ENCODE peak calls at places on chromosomes 12 and 14, in six cellular contexts. E is Calu3, M is A549, L is pancreas, S is AG04450, K is MCF 10A. J is an unnamed sample.

GRCh38 chr12:132007041-132007440 is 57.3 kb downstream of the EP400 start:
- DNase-seq in E (no peak), M (no peak), L (no peak), S (no peak), K (no peak), J (no peak)

GRCh38 chr14:104968541-104969401 is 9.4 kb downstream of the AHNAK2 start:
- DNase-seq in E (no peak), M (peak; percentile 79), L (no peak), S (no peak), K (peak; percentile 74), J (no peak)

GRCh38 chr12:124916370-124917134 is 2.1 kb upstream of the UBC start:
- DNase-seq in E (peak; percentile 82), M (peak; percentile 96), L (peak; percentile 68), S (no peak), K (peak; percentile 92), J (peak; percentile 70)

GRCh38 chr12:28057856-28058615 is 85.5 kb upstream of the PTHLH start:
- DNase-seq in E (peak; percentile 3), M (no peak), L (no peak), S (no peak), K (peak; percentile 91), J (no peak)

GRCh38 chr12:62720661-62721330 is 214.2 kb downstream of the PPM1H start:
- DNase-seq in E (no peak), M (no peak), L (no peak), S (no peak), K (no peak), J (no peak)

GRCh38 chr12:132153501-132154340 is 9.5 kb downstream of the NOC4L start:
- DNase-seq in E (peak; percentile 90), M (peak; percentile 82), L (peak; percentile 43), S (no peak), K (peak; percentile 71), J (peak; percentile 79)

GRCh38 chr14:94174622-94175402 is 690 bp downstream of the PPP4R4 start:
- DNase-seq in E (no peak), M (no peak), L (peak; percentile 12), S (no peak), K (no peak), J (no peak)

GRCh38 chr12:117646595-117646994 is 285.2 kb upstream of the NOS1 start:
- DNase-seq in E (no peak), M (no peak), L (no peak), S (no peak), K (no peak), J (no peak)

GRCh38 chr14:101583006-101583708 is 21.9 kb downstream of the DIO3 start:
- DNase-seq in E (no peak), M (no peak), L (no peak), S (no peak), K (no peak), J (no peak)

GRCh38 chr14:21264025-21264801 is 5.0 kb downstream of the HNRNPC start:
- DNase-seq in E (no peak), M (no peak), L (no peak), S (peak; percentile 45), K (peak; percentile 72), J (no peak)

GRCh38 chr12:45260481-45260824 is 44.6 kb downstream of the ANO6 start:
- DNase-seq in E (no peak), M (no peak), L (no peak), S (no peak), K (no peak), J (no peak)

GRCh38 chr12:70408004-70408790 is 42.1 kb downstream of the KCNMB4 start:
- DNase-seq in E (no peak), M (no peak), L (no peak), S (no peak), K (no peak), J (no peak)

GRCh38 chr12:96234591-96235496 is 40.7 kb downstream of the ELK3 start:
- DNase-seq in E (no peak), M (no peak), L (no peak), S (no peak), K (no peak), J (no peak)

GRCh38 chr12:93957870-93958269 is 190.5 kb upstream of the PLXNC1 start:
- DNase-seq in E (no peak), M (no peak), L (no peak), S (no peak), K (no peak), J (no peak)

GRCh38 chr12:13727707-13728147 is 253.7 kb downstream of the GRIN2B start:
- DNase-seq in E (no peak), M (peak; percentile 22), L (no peak), S (no peak), K (no peak), J (no peak)

GRCh38 chr12:19003987-19004619 is 125.4 kb upstream of the PLEKHA5 start:
- DNase-seq in E (no peak), M (no peak), L (no peak), S (no peak), K (no peak), J (no peak)

GRCh38 chr12:106684497-106684896 is 90.0 kb upstream of the RIC8B start:
- DNase-seq in E (no peak), M (no peak), L (no peak), S (no peak), K (no peak), J (no peak)

GRCh38 chr14:99229654-99230215 is 42.3 kb downstream of the BCL11B start:
- DNase-seq in E (no peak), M (no peak), L (no peak), S (no peak), K (no peak), J (peak; percentile 59)

GRCh38 chr12:47828967-47829482 is 9.3 kb upstream of the HDAC7 start:
- DNase-seq in E (peak; percentile 71), M (peak; percentile 60), L (peak; percentile 38), S (no peak), K (peak; percentile 95), J (no peak)

GRCh38 chr12:106248177-106248848 is 493 bp upstream of the CKAP4 start:
- DNase-seq in E (peak; percentile 57), M (peak; percentile 65), L (peak; percentile 61), S (no peak), K (peak; percentile 82), J (peak; percentile 48)

GRCh38 chr12:63083046-63083445 is 68.0 kb downstream of the AVPR1A start:
- DNase-seq in E (no peak), M (no peak), L (no peak), S (no peak), K (no peak), J (no peak)

GRCh38 chr14:88380405-88380804 is 5.1 kb upstream of the SPATA7 start:
- DNase-seq in E (no peak), M (peak; percentile 18), L (no peak), S (no peak), K (peak; percentile 8), J (no peak)

GRCh38 chr12:9928607-9929006 is 3.6 kb downstream of the CLEC2A start:
- DNase-seq in E (no peak), M (no peak), L (no peak), S (no peak), K (no peak), J (no peak)

GRCh38 chr14:29390046-29390841 is 537.4 kb downstream of the PRKD1 start:
- DNase-seq in E (no peak), M (no peak), L (no peak), S (no peak), K (no peak), J (no peak)

GRCh38 chr12:21637985-21638891 is 19.4 kb downstream of the LDHB start:
- DNase-seq in E (no peak), M (peak; percentile 62), L (no peak), S (no peak), K (no peak), J (no peak)

GRCh38 chr12:57133013-57133569 is 4.8 kb downstream of the LRP1 start:
- DNase-seq in E (no peak), M (no peak), L (no peak), S (no peak), K (no peak), J (no peak)

GRCh38 chr14:105452963-105453362 is 21.7 kb upstream of the CRIP2 start:
- DNase-seq in E (no peak), M (no peak), L (no peak), S (no peak), K (no peak), J (no peak)

GRCh38 chr12:29070309-29070708 is 78.8 kb upstream of the FAR2 start:
- DNase-seq in E (no peak), M (no peak), L (no peak), S (no peak), K (no peak), J (no peak)

GRCh38 chr12:40300490-40300889 is 75.7 kb downstream of the LRRK2 start:
- DNase-seq in E (no peak), M (peak; percentile 71), L (no peak), S (no peak), K (peak; percentile 66), J (no peak)

GRCh38 chr14:20486700-20487401 is 17.6 kb downstream of the PNP start:
- DNase-seq in E (no peak), M (no peak), L (no peak), S (no peak), K (no peak), J (no peak)

GRCh38 chr12:25764892-25765291 is 193.6 kb upstream of the RASSF8 start:
- DNase-seq in E (no peak), M (no peak), L (no peak), S (no peak), K (peak; percentile 20), J (no peak)

GRCh38 chr12:52210925-52211650 is 19.3 kb upstream of the KRT80 start:
- DNase-seq in E (no peak), M (no peak), L (no peak), S (no peak), K (no peak), J (no peak)

GRCh38 chr12:67996347-67996746 is 7.1 kb downstream of the IFNG-AS1 start:
- DNase-seq in E (no peak), M (no peak), L (no peak), S (no peak), K (no peak), J (no peak)

GRCh38 chr14:76676539-76676938 is 84.7 kb upstream of the VASH1 start:
- DNase-seq in E (no peak), M (no peak), L (no peak), S (no peak), K (no peak), J (no peak)

GRCh38 chr12:119369907-119370546 is 35.5 kb downstream of the CCDC60 start:
- DNase-seq in E (no peak), M (no peak), L (no peak), S (no peak), K (peak; percentile 10), J (no peak)

GRCh38 chr14:68611611-68612010 is 181.3 kb downstream of the ZFP36L1 start:
- DNase-seq in E (no peak), M (no peak), L (no peak), S (no peak), K (no peak), J (no peak)
- TF ChIP-seq CTCF in E (no peak), M (no peak), L (no peak), S (no peak), K (no peak), J (no peak)

GRCh38 chr12:32535260-32535999 is 136.1 kb downstream of the FGD4 start:
- DNase-seq in E (peak; percentile 65), M (peak; percentile 46), L (peak; percentile 91), S (no peak), K (peak; percentile 78), J (no peak)
- TF ChIP-seq CTCF in E (no peak), M (no peak), L (no peak), S (no peak), K (no peak), J (no peak)

GRCh38 chr14:54338696-54339317 is 58.0 kb upstream of the CDKN3 start:
- DNase-seq in E (peak; percentile 12), M (peak; percentile 71), L (no peak), S (peak; percentile 15), K (peak; percentile 67), J (no peak)
- TF ChIP-seq CTCF in E (peak; percentile 31), M (peak; percentile 73), L (no peak), S (peak; percentile 55), K (peak; percentile 69), J (no peak)

GRCh38 chr14:30610719-30611388 is 11.3 kb upstream of the SCFD1 start:
- DNase-seq in E (peak; percentile 66), M (peak; percentile 60), L (peak; percentile 55), S (peak; percentile 47), K (peak; percentile 89), J (peak; percentile 24)
- TF ChIP-seq CTCF in E (no peak), M (peak; percentile 23), L (no peak), S (peak; percentile 46), K (peak; percentile 18), J (no peak)